ENCODE peak calls at places on chromosomes 4 and X, in nine cellular contexts. One of them, this sample, is unnamed.
A peak's percentile ranks its signal among the peaks of the same experiment; 100 is the strongest.

GRCh38 chr4:98688416-98689290 is 30.2 kb upstream of the TSPAN5 start:
- DNase-seq in GM04504: peak; percentile 20
- DNase-seq in IMR-90: peak; percentile 70
- DNase-seq in AML-193: no peak
- DNase-seq in posterior vena cava: no peak
- DNase-seq in Panc1: peak; percentile 30
- DNase-seq in RWPE1: peak; percentile 18
- DNase-seq in Kasumi-1: no peak
- DNase-seq in fibroblast of villous mesenchyme: peak; percentile 60
- DNase-seq in this sample: no peak

GRCh38 chr4:52588097-52588496 is 71.0 kb downstream of the USP46 start:
- DNase-seq in GM04504: no peak
- DNase-seq in IMR-90: peak; percentile 13
- DNase-seq in AML-193: no peak
- DNase-seq in posterior vena cava: no peak
- DNase-seq in Panc1: peak; percentile 10
- DNase-seq in RWPE1: peak; percentile 11
- DNase-seq in Kasumi-1: peak; percentile 69
- DNase-seq in fibroblast of villous mesenchyme: peak; percentile 50
- DNase-seq in this sample: no peak

GRCh38 chr4:16812041-16812440 is 86.4 kb downstream of the LDB2 start:
- DNase-seq in GM04504: no peak
- DNase-seq in IMR-90: no peak
- DNase-seq in AML-193: no peak
- DNase-seq in posterior vena cava: no peak
- DNase-seq in Panc1: no peak
- DNase-seq in RWPE1: no peak
- DNase-seq in Kasumi-1: no peak
- DNase-seq in fibroblast of villous mesenchyme: no peak
- DNase-seq in this sample: no peak

GRCh38 chr4:25978327-25978726 is 64.3 kb downstream of the SMIM20 start:
- DNase-seq in GM04504: no peak
- DNase-seq in IMR-90: no peak
- DNase-seq in AML-193: no peak
- DNase-seq in posterior vena cava: no peak
- DNase-seq in Panc1: no peak
- DNase-seq in RWPE1: no peak
- DNase-seq in Kasumi-1: no peak
- DNase-seq in fibroblast of villous mesenchyme: no peak
- DNase-seq in this sample: no peak

GRCh38 chr4:64718091-64718490 is 308.8 kb upstream of the TECRL start:
- DNase-seq in GM04504: no peak
- DNase-seq in IMR-90: no peak
- DNase-seq in AML-193: no peak
- DNase-seq in posterior vena cava: no peak
- DNase-seq in Panc1: no peak
- DNase-seq in RWPE1: no peak
- DNase-seq in Kasumi-1: no peak
- DNase-seq in fibroblast of villous mesenchyme: no peak
- DNase-seq in this sample: no peak

GRCh38 chrX:132216806-132217202 is 2.4 kb downstream of the RAP2C start:
- DNase-seq in GM04504: no peak
- DNase-seq in IMR-90: peak; percentile 43
- DNase-seq in AML-193: peak; percentile 15
- DNase-seq in posterior vena cava: no peak
- DNase-seq in Panc1: no peak
- DNase-seq in RWPE1: no peak
- DNase-seq in Kasumi-1: no peak
- DNase-seq in fibroblast of villous mesenchyme: peak; percentile 58
- DNase-seq in this sample: no peak

GRCh38 chr4:53932784-53933183 is 131.6 kb downstream of the CHIC2 start:
- DNase-seq in GM04504: no peak
- DNase-seq in IMR-90: peak; percentile 99
- DNase-seq in AML-193: no peak
- DNase-seq in posterior vena cava: no peak
- DNase-seq in Panc1: no peak
- DNase-seq in RWPE1: no peak
- DNase-seq in Kasumi-1: no peak
- DNase-seq in fibroblast of villous mesenchyme: no peak
- DNase-seq in this sample: no peak

GRCh38 chr4:64497526-64497925 is 88.3 kb upstream of the TECRL start:
- DNase-seq in GM04504: no peak
- DNase-seq in IMR-90: no peak
- DNase-seq in AML-193: no peak
- DNase-seq in posterior vena cava: no peak
- DNase-seq in Panc1: no peak
- DNase-seq in RWPE1: no peak
- DNase-seq in Kasumi-1: no peak
- DNase-seq in fibroblast of villous mesenchyme: no peak
- DNase-seq in this sample: no peak

GRCh38 chrX:1537031-1537715 is at the start of gene P2RY8:
- DNase-seq in GM04504: peak; percentile 10
- DNase-seq in IMR-90: no peak
- DNase-seq in AML-193: peak; percentile 84
- DNase-seq in posterior vena cava: peak; percentile 87
- DNase-seq in Panc1: no peak
- DNase-seq in RWPE1: no peak
- DNase-seq in Kasumi-1: peak; percentile 94
- DNase-seq in fibroblast of villous mesenchyme: peak; percentile 16
- DNase-seq in this sample: peak; percentile 72

GRCh38 chr4:104022871-104023270 is 303.1 kb upstream of the TACR3 start:
- DNase-seq in GM04504: no peak
- DNase-seq in IMR-90: no peak
- DNase-seq in AML-193: no peak
- DNase-seq in posterior vena cava: no peak
- DNase-seq in Panc1: no peak
- DNase-seq in RWPE1: no peak
- DNase-seq in Kasumi-1: no peak
- DNase-seq in fibroblast of villous mesenchyme: no peak
- DNase-seq in this sample: no peak

This sample was measured in upper lobe of right lung.